ENCODE peak calls at places on chromosomes 11 and 22, in ten cellular contexts. M is fibroblast of pulmonary artery, P is activated T-cell treated with anti-CD3 and anti-CD28 coated beads for 1 hour, Z is tibial artery, I is fibroblast of lung, Y is HEK293T, H is SW 1271, L is iPS-NIHi11, R is colonic mucosa, T is astrocyte of the spinal cord. W is an unnamed sample.

GRCh38 chr22:49371325-49372110 is 456.2 kb downstream of the BRD1 start:
- DNase-seq in H (no peak), L (no peak), M (no peak), Y (no peak), Z (peak), R (peak), I (no peak), P (no peak), T (no peak), W (no peak)

GRCh38 chr11:18594999-18595749 is 4.4 kb upstream of the MISFA start:
- DNase-seq in Y (no peak), T (peak), Z (no peak), H (no peak), M (no peak), R (no peak), L (no peak), P (no peak), I (no peak), W (no peak)

GRCh38 chr11:62647609-62648005 is 1.2 kb upstream of the GANAB start:
- DNase-seq in I (no peak), T (no peak), Z (no peak), P (no peak), R (no peak), M (no peak), Y (no peak), L (no peak), H (no peak), W (no peak)

GRCh38 chr11:70699294-70700221 is 301.2 kb downstream of the CTTN start:
- DNase-seq in H (no peak), L (peak), Y (no peak), T (no peak), M (no peak), Z (no peak), I (no peak), P (no peak), R (no peak), W (no peak)

GRCh38 chr22:43951966-43952365 is 3.3 kb upstream of the SAMM50 start:
- DNase-seq in T (no peak), H (no peak), Z (no peak), I (no peak), M (no peak), Y (no peak), R (no peak), P (no peak), L (no peak), W (no peak)

GRCh38 chr22:26610072-26610958 is 7.5 kb downstream of the CRYBB1 start:
- DNase-seq in T (peak), Z (peak), Y (no peak), L (no peak), R (peak), M (peak), P (no peak), H (no peak), I (peak), W (peak)

GRCh38 chr22:41563051-41563711 is 2.4 kb downstream of the CSDC2 start:
- DNase-seq in R (no peak), H (no peak), M (peak), Y (no peak), T (peak), Z (peak), I (peak), P (no peak), L (no peak), W (no peak)

GRCh38 chr11:2378527-2379210 is 1.6 kb downstream of the CD81 start:
- DNase-seq in P (no peak), I (peak), H (no peak), R (no peak), Y (no peak), M (peak), Z (no peak), L (no peak), T (peak), W (no peak)

GRCh38 chr11:128095459-128096096 is 491.8 kb downstream of the ETS1 start:
- DNase-seq in Z (no peak), M (peak), Y (no peak), T (peak), H (peak), R (no peak), P (no peak), L (no peak), I (peak), W (no peak)

GRCh38 chr11:116086426-116086825 is 582.2 kb upstream of the CADM1 start:
- DNase-seq in M (no peak), Z (no peak), L (no peak), Y (no peak), T (no peak), I (no peak), H (no peak), P (no peak), R (no peak), W (no peak)

GRCh38 chr11:111148953-111149352 is 96.6 kb upstream of the POU2AF2 start:
- DNase-seq in R (no peak), Y (no peak), H (no peak), T (no peak), P (no peak), M (peak), L (no peak), I (peak), Z (no peak), W (no peak)

GRCh38 chr11:19711911-19712280 is 741 bp upstream of the NAV2 start:
- DNase-seq in Z (no peak), L (peak), H (no peak), M (no peak), T (no peak), P (no peak), R (peak), Y (no peak), I (no peak), W (no peak)

GRCh38 chr22:38131399-38131798 is 20.9 kb upstream of the BAIAP2L2 start:
- DNase-seq in M (no peak), Y (no peak), T (no peak), I (no peak), L (no peak), R (no peak), Z (no peak), H (no peak), P (no peak), W (no peak)

GRCh38 chr11:111353776-111354600 is 25.1 kb downstream of the POU2AF1 start:
- DNase-seq in M (no peak), H (no peak), P (no peak), I (no peak), T (no peak), Z (no peak), R (no peak), L (no peak), Y (no peak), W (no peak)

GRCh38 chr11:24683578-24683977 is 186.7 kb downstream of the LUZP2 start:
- DNase-seq in T (no peak), Z (no peak), L (no peak), I (no peak), M (no peak), H (no peak), Y (no peak), R (no peak), P (no peak), W (no peak)

W was measured in activated naive CD8-positive, alpha-beta T cell treated with anti-CD3 and anti-CD28 coated beads, Interleukin-2, amount 10 ng/mL, durations not matched to agents 7 days and 5 days.